ENCODE peak calls at places on chromosome 17, in nine cellular contexts. I, F, V, O, X, W, D, B and M are unnamed samples.

GRCh38 chr17:39744836-39745215 is 7.1 kb downstream of the GRB7 start:
- DNase-seq in I (no peak), F (no peak), V (no peak), O (no peak), X (no peak), W (no peak), D (no peak), B (no peak), M (no peak)

GRCh38 chr17:58541249-58541648 is 26.8 kb upstream of the MTMR4 start:
- DNase-seq in I (no peak), F (no peak), V (peak), O (peak), X (no peak), W (no peak), D (no peak), B (no peak), M (peak)

GRCh38 chr17:19487009-19487600 is 46.5 kb upstream of the SLC47A1 start:
- DNase-seq in I (no peak), F (no peak), V (no peak), O (no peak), X (no peak), W (no peak), D (no peak), B (no peak), M (no peak)

GRCh38 chr17:18143044-18143936 is 34.7 kb downstream of the MYO15A start:
- DNase-seq in I (no peak), F (no peak), V (peak), O (peak), X (no peak), W (no peak), D (no peak), B (no peak), M (peak)

GRCh38 chr17:49565948-49566491 is 9.7 kb upstream of the NXPH3 start:
- DNase-seq in I (peak), F (no peak), V (no peak), O (peak), X (no peak), W (no peak), D (no peak), B (peak), M (no peak)

GRCh38 chr17:76134911-76135809 is 5.9 kb downstream of the FOXJ1 start:
- DNase-seq in I (no peak), F (no peak), V (no peak), O (no peak), X (no peak), W (no peak), D (no peak), B (no peak), M (no peak)

GRCh38 chr17:68176770-68177169 is 71.1 kb upstream of the AMZ2 start:
- DNase-seq in I (no peak), F (no peak), V (no peak), O (peak), X (no peak), W (no peak), D (no peak), B (no peak), M (no peak)

GRCh38 chr17:19249681-19250080 is 12.5 kb downstream of the EPN2 start:
- DNase-seq in I (no peak), F (no peak), V (no peak), O (no peak), X (no peak), W (no peak), D (no peak), B (no peak), M (no peak)

GRCh38 chr17:58303981-58304734 is 23.4 kb upstream of the MPO start:
- DNase-seq in I (peak), F (no peak), V (peak), O (peak), X (peak), W (peak), D (peak), B (no peak), M (peak)